ENCODE peak calls at places on chromosomes 5 and 9, in four cellular contexts. J, A, E and M are unnamed samples.

GRCh38 chr9:120625222-120625621 is 45.3 kb upstream of the CDK5RAP2 start:
- DNase-seq in J (no peak), A (no peak), E (no peak), M (no peak)

GRCh38 chr5:41925555-41925946 is 470 bp downstream of the FBXO4 start:
- DNase-seq in J (no peak), A (no peak), E (peak), M (no peak)

GRCh38 chr5:16558984-16559629 is 57.7 kb downstream of the RETREG1 start:
- DNase-seq in J (no peak), A (no peak), E (no peak), M (no peak)

GRCh38 chr9:95770653-95771131 is 104.8 kb upstream of the ERCC6L2 start:
- DNase-seq in J (no peak), A (peak), E (no peak), M (peak)

GRCh38 chr5:159519365-159519764 is 189.1 kb upstream of the IL12B start:
- DNase-seq in J (no peak), A (no peak), E (no peak), M (no peak)

GRCh38 chr5:168334161-168335094 is 43.0 kb downstream of the WWC1 start:
- DNase-seq in J (no peak), A (peak), E (no peak), M (no peak)

GRCh38 chr5:38135486-38136031 is 122.8 kb upstream of the EGFLAM start:
- DNase-seq in J (no peak), A (no peak), E (no peak), M (no peak)

GRCh38 chr5:134289509-134290113 is 63.7 kb upstream of the PPP2CA start:
- DNase-seq in J (peak), A (peak), E (peak), M (peak)

GRCh38 chr5:146395233-146395632 is 51.9 kb upstream of the TCERG1 start:
- DNase-seq in J (no peak), A (no peak), E (no peak), M (no peak)

GRCh38 chr9:14542071-14542470 is 151.2 kb downstream of the ZDHHC21 start:
- DNase-seq in J (no peak), A (no peak), E (no peak), M (no peak)

GRCh38 chr9:36192196-36192595 is 1.5 kb downstream of the CLTA start:
- DNase-seq in J (no peak), A (no peak), E (no peak), M (no peak)

GRCh38 chr5:170312666-170313065 is 15.1 kb upstream of the LCP2 start:
- DNase-seq in J (peak), A (no peak), E (no peak), M (no peak)

GRCh38 chr5:58149750-58150149 is 310.1 kb downstream of the PLK2 start:
- DNase-seq in J (no peak), A (no peak), E (no peak), M (no peak)

GRCh38 chr9:75892168-75892901 is 1.9 kb downstream of the PCSK5 start:
- DNase-seq in J (peak), A (no peak), E (no peak), M (no peak)

GRCh38 chr5:52985306-52985705 is 3.8 kb upstream of the ITGA2 start:
- DNase-seq in J (no peak), A (no peak), E (no peak), M (no peak)

GRCh38 chr5:177369050-177369912 is 11.6 kb downstream of the RGS14 start:
- DNase-seq in J (no peak), A (no peak), E (no peak), M (peak)

GRCh38 chr9:12764150-12764549 is 10.7 kb upstream of the LURAP1L start:
- DNase-seq in J (no peak), A (no peak), E (no peak), M (no peak)

GRCh38 chr9:121884057-121884512 is 209.0 kb downstream of the TTLL11 start:
- DNase-seq in J (no peak), A (peak), E (no peak), M (no peak)

GRCh38 chr5:76660360-76660759 is 37.2 kb upstream of the F2RL2 start:
- DNase-seq in J (no peak), A (no peak), E (no peak), M (no peak)

GRCh38 chr5:171166766-171167165 is 142.3 kb upstream of the TLX3 start:
- DNase-seq in J (no peak), A (peak), E (no peak), M (no peak)

GRCh38 chr5:123089572-123089970 is 530 bp downstream of the PRDM6 start:
- DNase-seq in J (no peak), A (no peak), E (no peak), M (no peak)

GRCh38 chr9:113966394-113966793 is 90.3 kb downstream of the ZNF618 start:
- DNase-seq in J (no peak), A (no peak), E (no peak), M (no peak)

GRCh38 chr9:77449177-77450092 is 198.7 kb downstream of the GNA14 start:
- DNase-seq in J (no peak), A (no peak), E (no peak), M (no peak)

GRCh38 chr5:149264432-149265069 is 7.1 kb upstream of the AFAP1L1 start:
- DNase-seq in J (peak), A (no peak), E (peak), M (peak)

GRCh38 chr5:150401376-150402201 is 11.1 kb downstream of the CD74 start:
- DNase-seq in J (no peak), A (no peak), E (no peak), M (no peak)